ENCODE peak calls at places on chromosomes 12 and 14, in ten cellular contexts. M is stomach, G is breast epithelium, T is tibial nerve, K is ovary, W is HCT116, J is IMR-90, V is A549, E is suprapubic skin, Z is esophagus squamous epithelium. D is an unnamed sample. For H3K9me3, the result is how much of the 10 kb centered on the place peaks cover.

GRCh38 chr14:61591862-61592261 is 103.5 kb upstream of the HIF1A start:
- DNase-seq in G (no peak), Z (no peak), K (no peak), V (no peak), W (no peak), T (no peak), J (no peak), M (no peak), E (no peak), D (no peak)

GRCh38 chr12:64669270-64669842 is 59.1 kb downstream of the RASSF3 start:
- DNase-seq in W (no peak), E (no peak), T (no peak), G (no peak), V (no peak), K (peak), J (peak), M (peak), Z (no peak), D (peak)

GRCh38 chr12:76738824-76739579 is 24.9 kb upstream of the ZDHHC17 start:
- DNase-seq in J (no peak), M (no peak), K (no peak), E (no peak), V (no peak), Z (no peak), G (no peak), W (no peak), T (no peak), D (no peak)

GRCh38 chr12:47121146-47121545 is 41.4 kb upstream of the AMIGO2 start:
- DNase-seq in K (no peak), M (no peak), G (no peak), T (no peak), V (no peak), Z (no peak), J (peak), W (no peak), E (no peak), D (no peak)

GRCh38 chr12:76587428-76588178 is 28.0 kb upstream of the OSBPL8 start:
- DNase-seq in E (no peak), K (no peak), W (no peak), M (no peak), Z (no peak), V (no peak), T (no peak), G (no peak), J (peak), D (no peak)

GRCh38 chr14:22526744-22527143 is 62.3 kb downstream of the DAD1 start:
- DNase-seq in G (no peak), M (no peak), E (no peak), W (no peak), K (no peak), T (no peak), V (no peak), Z (no peak), J (no peak), D (no peak)

GRCh38 chr12:92244036-92244435 is 98.4 kb upstream of the BTG1 start:
- DNase-seq in J (peak), W (no peak), Z (no peak), T (no peak), M (no peak), K (peak), G (no peak), E (no peak), V (no peak), D (no peak)

GRCh38 chr12:54012631-54013398 is 4.0 kb downstream of the HOXC8 start:
- DNase-seq in V (peak), W (no peak), J (no peak), Z (no peak), G (no peak), E (no peak), M (no peak), K (no peak), T (no peak), D (no peak)

GRCh38 chr14:67162390-67162789 is 26.9 kb upstream of the GARIN2 start:
- DNase-seq in M (no peak), E (no peak), W (no peak), T (no peak), K (no peak), G (no peak), V (no peak), Z (no peak), J (no peak), D (no peak)

GRCh38 chr12:57521475-57522018 is 1.1 kb upstream of the MBD6 start:
- DNase-seq in J (peak), T (peak), Z (no peak), W (no peak), M (peak), G (no peak), K (peak), V (no peak), E (peak), D (peak)

GRCh38 chr12:6279631-6280030 is 30.9 kb upstream of the PLEKHG6 start:
- DNase-seq in M (no peak), V (no peak), W (no peak), J (no peak), T (no peak), E (no peak), G (no peak), Z (no peak), K (no peak), D (peak)

GRCh38 chr12:6281081-6281809 is 29.2 kb upstream of the PLEKHG6 start:
- DNase-seq in V (no peak), G (no peak), Z (no peak), E (no peak), K (no peak), J (peak), M (no peak), W (no peak), T (no peak), D (no peak)

GRCh38 chr12:6280672-6281071 is 29.8 kb upstream of the PLEKHG6 start:
- DNase-seq in E (no peak), J (no peak), T (no peak), K (no peak), Z (no peak), W (no peak), G (no peak), V (no peak), M (no peak), D (peak)

GRCh38 chr12:6279256-6279628 is 31.2 kb upstream of the PLEKHG6 start:
- DNase-seq in J (no peak), T (no peak), G (no peak), M (no peak), V (no peak), Z (no peak), W (no peak), E (no peak), K (no peak), D (no peak)

DNA sequence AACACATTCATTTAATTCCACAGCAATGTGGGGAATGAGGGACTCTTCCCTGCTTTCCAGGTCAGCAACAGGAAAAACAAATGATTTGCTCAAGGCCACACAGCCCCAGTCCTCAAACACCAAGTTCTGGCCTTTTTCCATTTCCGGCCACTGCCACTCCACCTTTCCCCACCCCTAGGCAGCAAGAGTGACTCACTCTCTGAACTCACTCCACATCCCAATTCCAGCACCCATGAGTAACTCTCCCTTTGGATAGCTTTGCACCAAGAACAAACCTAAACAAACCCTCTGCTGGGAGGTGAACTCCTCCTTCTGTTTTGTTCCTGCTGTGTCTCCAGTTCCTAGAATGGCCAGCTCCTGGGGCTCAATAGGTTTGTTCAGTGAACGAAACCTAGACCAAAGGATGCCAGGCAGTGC is 30.4 kb upstream of the PLEKHG6 start:
- DNase-seq in K (peak), V (peak), T (no peak), G (no peak), W (peak), Z (no peak), J (peak), M (peak), E (peak), D (no peak)
- TF ChIP-seq POLR2A in K (no peak), V (no peak), T (no peak), G (no peak), W (peak), Z (peak), J (no peak), M (no peak), E (no peak), D (peak)

DNA sequence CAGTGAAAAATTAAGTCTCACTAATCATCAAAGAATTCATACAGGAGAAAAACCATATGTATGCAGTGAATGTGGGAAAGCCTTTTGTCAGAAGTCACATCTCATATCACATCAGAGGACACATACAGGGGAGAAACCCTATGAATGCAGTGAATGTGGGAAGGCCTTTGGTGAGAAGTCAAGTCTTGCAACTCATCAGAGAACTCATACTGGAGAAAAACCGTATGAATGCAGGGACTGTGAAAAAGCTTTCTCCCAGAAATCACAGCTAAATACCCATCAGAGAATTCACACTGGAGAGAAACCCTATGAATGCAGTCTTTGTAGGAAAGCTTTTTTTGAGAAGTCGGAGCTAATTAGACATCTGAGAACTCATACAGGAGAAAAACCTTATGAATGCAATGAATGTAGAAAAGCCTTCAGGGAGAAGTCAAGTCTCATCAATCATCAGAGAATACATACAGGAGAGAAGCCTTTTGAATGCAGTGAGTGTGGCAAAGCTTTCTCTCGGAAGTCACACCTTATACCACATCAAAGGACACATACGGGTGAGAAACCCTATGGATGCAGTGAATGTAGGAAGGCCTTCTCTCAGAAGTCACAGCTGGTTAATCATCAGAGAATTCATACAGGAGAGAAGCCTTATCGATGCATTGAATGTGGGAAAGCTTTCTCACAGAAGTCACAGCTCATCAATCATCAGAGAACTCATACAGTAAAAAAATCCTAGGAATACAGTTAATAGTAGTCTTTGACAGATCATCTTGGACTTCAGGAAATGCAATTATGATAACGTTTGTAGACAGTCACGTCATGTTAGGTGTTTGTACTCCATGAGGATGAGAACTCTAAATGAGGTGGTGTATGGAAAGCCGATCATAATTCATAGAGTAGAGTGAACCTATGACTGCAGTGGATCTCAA is 21.2 kb downstream of the ZNF84 start:
- DNase-seq in J (peak), G (no peak), V (no peak), Z (no peak), W (no peak), M (no peak), T (no peak), E (no peak), K (no peak), D (no peak)
- H3K9me3 ChIP-seq in J (half or more), G (half or more), V (half or more), Z (half or more), W (half or more), M (half or more), T (half or more), E (half or more), K (under half), D (under half)

GRCh38 chr12:124939428-124940142 is 25.1 kb upstream of the UBC start:
- DNase-seq in T (peak), J (peak), K (peak), E (peak), V (peak), W (peak), Z (no peak), G (peak), M (peak), D (peak)

GRCh38 chr12:124941170-124941527 is 26.7 kb upstream of the UBC start:
- DNase-seq in K (no peak), V (no peak), T (no peak), G (no peak), M (no peak), Z (no peak), W (no peak), E (no peak), J (no peak), D (no peak)

GRCh38 chr12:124940143-124940392 is 25.6 kb upstream of the UBC start:
- DNase-seq in G (no peak), J (no peak), M (no peak), T (no peak), K (no peak), W (no peak), Z (no peak), E (no peak), V (peak), D (no peak)

GRCh38 chr12:124938606-124939427 is 24.4 kb upstream of the UBC start:
- DNase-seq in V (no peak), T (peak), K (peak), Z (no peak), M (peak), E (no peak), W (peak), G (no peak), J (peak), D (peak)

GRCh38 chr12:124940393-124941169 is 26.1 kb upstream of the UBC start:
- DNase-seq in T (peak), M (peak), Z (no peak), K (peak), E (peak), J (peak), V (peak), W (peak), G (peak), D (peak)
- TF ChIP-seq POLR2A in T (peak), M (no peak), Z (peak), K (no peak), E (no peak), J (no peak), V (peak), W (no peak), G (no peak), D (no peak)

DNA sequence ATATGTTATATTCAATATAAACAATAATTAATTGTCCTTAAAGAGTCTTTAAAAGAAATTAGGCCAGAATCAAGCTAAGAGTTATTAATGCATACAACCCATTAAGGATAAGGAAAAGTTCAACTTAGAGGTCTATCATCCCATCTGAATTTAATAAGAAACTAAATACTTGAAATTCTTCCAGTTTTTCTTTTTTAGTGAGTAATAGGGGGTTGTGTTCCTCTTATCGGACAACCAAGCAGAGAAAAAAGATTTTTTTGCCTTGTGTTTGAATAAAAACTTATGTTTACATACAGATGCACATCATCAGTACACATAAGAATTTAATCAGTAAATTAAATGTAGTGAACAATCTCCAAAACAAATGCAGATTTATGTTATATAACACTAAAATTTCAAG is 32.5 kb downstream of the PAWR start:
- DNase-seq in K (no peak), V (no peak), Z (no peak), J (peak), M (no peak), W (no peak), E (no peak), G (no peak), T (no peak), D (no peak)
- H3K9me3 ChIP-seq in K (under half), V (under half), Z (under half), J (under half), M (under half), W (under half), E (under half), G (under half), T (under half), D (under half)